ENCODE peak calls at places on chromosome 15, in six cellular contexts. A, X, O, I, W and Y are unnamed samples.

GRCh38 chr15:41558400-41559238 is at the start of gene TYRO3:
- DNase-seq in W (no peak), X (peak), I (peak), A (peak), O (peak), Y (no peak)

GRCh38 chr15:85316244-85316934 is 64.0 kb upstream of the AKAP13 start:
- DNase-seq in X (no peak), O (peak), I (no peak), W (no peak), A (peak), Y (no peak)

GRCh38 chr15:70775160-70775559 is 11.8 kb upstream of the UACA start:
- DNase-seq in W (no peak), I (no peak), O (peak), X (no peak), A (peak), Y (no peak)

GRCh38 chr15:64156652-64157331 is 5.3 kb downstream of the SNX22 start:
- DNase-seq in X (no peak), O (no peak), A (no peak), I (no peak), W (no peak), Y (no peak)

GRCh38 chr15:37536967-37537624 is 397.3 kb upstream of the TMCO5A start:
- DNase-seq in I (no peak), A (no peak), W (no peak), X (peak), O (no peak), Y (no peak)

GRCh38 chr15:76209948-76210347 is 101.3 kb downstream of the ETFA start:
- DNase-seq in I (no peak), O (no peak), W (no peak), A (no peak), X (no peak), Y (no peak)

GRCh38 chr15:99070268-99070667 is 34.6 kb upstream of the SYNM start:
- DNase-seq in O (no peak), A (no peak), X (no peak), I (no peak), W (no peak), Y (no peak)

GRCh38 chr15:35047996-35048395 is 37.1 kb downstream of the NANOGP8 start:
- DNase-seq in X (no peak), A (no peak), O (no peak), I (no peak), W (no peak), Y (no peak)

GRCh38 chr15:57398336-57398735 is 22.0 kb downstream of the CGNL1 start:
- DNase-seq in A (no peak), X (no peak), O (no peak), I (no peak), W (no peak), Y (no peak)

GRCh38 chr15:30038667-30039523 is 43.9 kb upstream of the GOLGA8J start:
- DNase-seq in W (no peak), A (no peak), I (no peak), O (no peak), X (no peak), Y (no peak)

GRCh38 chr15:64209680-64210334 is 47.0 kb upstream of the PPIB start:
- DNase-seq in I (peak), W (peak), X (no peak), A (peak), O (peak), Y (no peak)

GRCh38 chr15:96264351-96264798 is 66.1 kb upstream of the NR2F2 start:
- DNase-seq in O (no peak), W (no peak), X (peak), A (no peak), I (no peak), Y (no peak)

GRCh38 chr15:64122936-64123351 is 27.2 kb downstream of the SNX1 start:
- DNase-seq in W (no peak), A (no peak), X (no peak), O (peak), I (no peak), Y (no peak)

GRCh38 chr15:70077436-70077835 is 20.3 kb downstream of the TLE3 start:
- DNase-seq in A (no peak), O (no peak), W (no peak), I (no peak), X (no peak), Y (no peak)

GRCh38 chr15:62360286-62360685 is 195.2 kb upstream of the C2CD4B start:
- DNase-seq in W (no peak), X (no peak), O (no peak), A (no peak), I (peak), Y (no peak)

GRCh38 chr15:64599226-64599625 is 138.8 kb downstream of the ZNF609 start:
- DNase-seq in W (no peak), I (no peak), A (no peak), O (no peak), X (no peak), Y (no peak)

GRCh38 chr15:81809543-81809942 is 236.3 kb downstream of the MEX3B start:
- DNase-seq in O (peak), W (no peak), A (peak), I (peak), X (no peak), Y (no peak)

GRCh38 chr15:34314491-34314890 is 23.1 kb downstream of the SLC12A6 start:
- DNase-seq in O (no peak), A (no peak), I (no peak), X (no peak), W (no peak), Y (no peak)

GRCh38 chr15:75030023-75030413 is 6.6 kb downstream of the PPCDC start:
- DNase-seq in I (no peak), X (no peak), A (no peak), O (peak), W (no peak), Y (no peak)

GRCh38 chr15:41746802-41747201 is 27.5 kb upstream of the MAPKBP1 start:
- DNase-seq in I (no peak), W (no peak), A (no peak), O (peak), X (no peak), Y (no peak)

GRCh38 chr15:60004019-60004845 is at the start of gene FOXB1:
- DNase-seq in X (peak), O (no peak), I (no peak), A (no peak), W (no peak), Y (no peak)

GRCh38 chr15:100687532-100688215 is 85.3 kb downstream of the ASB7 start:
- DNase-seq in I (no peak), A (peak), O (peak), W (no peak), X (no peak), Y (no peak)

GRCh38 chr15:88450125-88450798 is 16.9 kb downstream of the MRPL46 start:
- DNase-seq in A (peak), W (peak), I (peak), X (peak), O (peak), Y (no peak)

GRCh38 chr15:32641517-32642059 is at the start of gene SCG5:
- DNase-seq in W (no peak), A (peak), O (no peak), I (no peak), X (no peak), Y (no peak)

GRCh38 chr15:31091531-31091930 is 10.0 kb downstream of the TRPM1 start:
- DNase-seq in W (no peak), X (no peak), A (peak), O (peak), I (no peak), Y (no peak)

GRCh38 chr15:89436560-89437311 is 59.6 kb downstream of the RHCG start:
- DNase-seq in X (no peak), W (no peak), O (no peak), I (no peak), A (no peak), Y (no peak)